ENCODE peak calls at places on chromosomes 11 and 22, in eight cellular contexts. K is lower leg skin, G is IMR-90, D is choroid plexus epithelial cell, B is transverse colon, U is colonic mucosa, R is fibroblast of villous mesenchyme, T is epithelial cell of esophagus. S is an unnamed sample.

GRCh38 chr22:38353142-38353629 is 36.0 kb upstream of the CSNK1E start:
- DNase-seq in U (peak; percentile 72), G (peak; percentile 27), B (peak; percentile 77), T (peak; percentile 61), R (peak; percentile 44), D (peak; percentile 46), K (peak; percentile 37), S (peak; percentile 50)

GRCh38 chr11:130548491-130548833 is 100.0 kb downstream of the ADAMTS15 start:
- DNase-seq in D (no peak), T (peak; percentile 16), B (no peak), U (no peak), G (peak; percentile 18), R (no peak), K (no peak), S (no peak)

GRCh38 chr11:106172389-106172991 is 95.0 kb downstream of the AASDHPPT start:
- DNase-seq in K (no peak), U (no peak), R (peak; percentile 44), T (peak; percentile 74), B (no peak), G (no peak), D (peak; percentile 18), S (no peak)

GRCh38 chr22:36585841-36586240 is 56.9 kb upstream of the EIF3D start:
- DNase-seq in B (no peak), U (no peak), D (no peak), K (no peak), R (peak; percentile 5), G (peak; percentile 20), T (peak; percentile 90), S (no peak)

GRCh38 chr11:75344761-75345454 is 6.6 kb downstream of the ARRB1 start:
- DNase-seq in D (no peak), G (peak; percentile 74), R (no peak), T (no peak), B (no peak), U (peak; percentile 62), K (no peak), S (no peak)

GRCh38 chr11:93827347-93827746 is 23.1 kb downstream of the VSTM5 start:
- DNase-seq in D (no peak), T (no peak), U (no peak), B (no peak), G (no peak), K (no peak), R (no peak), S (no peak)

GRCh38 chr11:92875473-92875872 is 94.0 kb upstream of the MTNR1B start:
- DNase-seq in G (no peak), T (no peak), R (no peak), B (no peak), D (no peak), U (no peak), K (no peak), S (no peak)

GRCh38 chr11:69718147-69718546 is 14.3 kb upstream of the FGF19 start:
- DNase-seq in G (peak; percentile 23), R (peak; percentile 30), U (no peak), T (peak; percentile 31), B (no peak), D (peak; percentile 56), K (no peak), S (peak; percentile 22)

GRCh38 chr22:21449531-21450319 is 17.5 kb upstream of the TMEM191C start:
- DNase-seq in B (no peak), K (peak; percentile 4), U (peak; percentile 14), R (peak; percentile 51), D (no peak), T (no peak), G (peak; percentile 13), S (no peak)

GRCh38 chr11:35715649-35716048 is 53.1 kb downstream of the TRIM44 start:
- DNase-seq in D (no peak), T (no peak), G (no peak), B (no peak), U (no peak), R (no peak), K (no peak), S (no peak)

GRCh38 chr11:92685049-92685448 is 284.4 kb upstream of the MTNR1B start:
- DNase-seq in G (no peak), B (no peak), K (no peak), U (no peak), T (no peak), D (no peak), R (no peak), S (no peak)

GRCh38 chr22:25747245-25747944 is 5.4 kb downstream of the MYO18B start:
- DNase-seq in T (peak; percentile 15), B (peak; percentile 56), D (peak; percentile 85), K (no peak), R (peak; percentile 93), G (peak; percentile 88), U (no peak), S (peak; percentile 92)

GRCh38 chr11:90847268-90847886 is 624.5 kb upstream of the CHORDC1 start:
- DNase-seq in D (no peak), T (no peak), G (no peak), K (no peak), U (no peak), B (no peak), R (no peak), S (no peak)

GRCh38 chr11:93740802-93741093 is 547 bp downstream of the TAF1D start:
- DNase-seq in T (peak; percentile 62), R (peak; percentile 73), U (peak; percentile 66), K (no peak), G (peak; percentile 49), D (peak; percentile 79), B (peak; percentile 64), S (peak; percentile 71)

GRCh38 chr11:118016094-118016493 is 29.9 kb downstream of the IL10RA start:
- DNase-seq in T (no peak), B (no peak), K (no peak), R (no peak), G (no peak), D (no peak), U (no peak), S (no peak)

GRCh38 chr11:23704183-23704582 is 792.7 kb upstream of the LUZP2 start:
- DNase-seq in U (no peak), T (no peak), G (no peak), R (no peak), B (no peak), D (no peak), K (no peak), S (no peak)

GRCh38 chr22:38347944-38348750 is 30.9 kb upstream of the CSNK1E start:
- DNase-seq in T (peak; percentile 99), G (peak; percentile 29), B (peak; percentile 32), K (no peak), R (no peak), U (no peak), D (no peak), S (no peak)

GRCh38 chr22:25680949-25681348 is 61.0 kb upstream of the MYO18B start:
- DNase-seq in B (no peak), T (no peak), U (no peak), D (no peak), K (no peak), R (no peak), G (no peak), S (no peak)

GRCh38 chr11:79959318-79959717 is 518.5 kb upstream of the TENM4 start:
- DNase-seq in U (no peak), B (no peak), R (no peak), G (no peak), T (no peak), D (no peak), K (no peak), S (no peak)

GRCh38 chr11:48123934-48124755 is 92.5 kb upstream of the OR4B1 start:
- DNase-seq in K (no peak), G (no peak), R (peak; percentile 68), D (peak; percentile 27), U (no peak), T (no peak), B (no peak), S (no peak)

GRCh38 chr11:76674517-76675400 is 4.2 kb upstream of the LRRC32 start:
- DNase-seq in T (no peak), G (no peak), B (no peak), D (no peak), U (no peak), R (no peak), K (no peak), S (no peak)
- TF ChIP-seq CTCF in T (no peak), G (no peak), B (no peak), D (peak; percentile 29), U (no peak), R (peak; percentile 6), K (no peak), S (no peak)

GRCh38 chr22:45008853-45009751 is 703 bp downstream of the PHF21B start:
- DNase-seq in B (no peak), T (peak; percentile 26), U (no peak), G (no peak), K (no peak), D (peak; percentile 9), R (peak; percentile 16), S (no peak)
- H3K4me3 ChIP-seq in B (no peak overlapping the region), T (no peak overlapping the region), U (peak overlapping the region; percentile 6), G (peak overlapping the region; percentile 60), K (no peak overlapping the region), D (no peak overlapping the region), R (peak overlapping the region; percentile 18), S (no peak overlapping the region)

DNA sequence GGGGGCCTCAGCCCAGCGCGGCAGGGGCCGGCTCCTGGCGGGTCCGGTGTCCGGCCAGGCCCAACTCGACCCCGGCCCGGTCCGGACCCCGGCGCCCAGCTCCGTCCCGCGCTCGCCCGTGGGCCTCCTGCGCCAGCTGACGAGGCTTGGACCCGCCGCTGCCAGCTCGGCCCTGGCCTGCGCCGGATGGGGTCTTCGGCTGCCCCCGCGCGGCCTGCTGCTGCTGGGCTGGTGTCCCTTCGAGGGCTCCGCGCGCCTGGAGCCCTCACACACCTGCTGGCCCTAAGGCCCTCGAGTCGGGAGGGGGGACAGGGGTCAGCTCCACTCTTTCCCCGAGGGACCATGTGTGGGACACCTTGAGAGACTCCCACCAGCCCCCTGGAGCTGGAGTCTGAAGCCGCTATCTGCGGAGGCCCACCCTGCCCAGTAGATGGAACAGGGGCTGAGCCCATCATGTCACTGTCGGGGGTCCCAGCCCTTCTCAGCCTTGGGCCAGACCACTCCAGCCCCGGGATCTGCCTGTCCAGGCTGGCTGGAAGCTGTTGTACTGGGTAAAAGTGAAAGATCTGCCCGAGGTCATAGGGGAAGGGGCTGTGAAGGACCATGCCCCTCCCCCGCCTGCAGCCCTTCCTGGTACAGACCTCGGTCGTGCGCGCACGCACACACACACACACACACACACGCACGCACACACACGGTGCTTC is 768 bp upstream of the CDKN1C start:
- DNase-seq in K (no peak), U (no peak), G (no peak), T (no peak), B (no peak), D (no peak), R (peak; percentile 34), S (peak; percentile 34)
- TF ChIP-seq CTCF in K (no peak), U (no peak), G (peak; percentile 29), T (no peak), B (no peak), D (no peak), R (peak; percentile 16), S (no peak)

DNA sequence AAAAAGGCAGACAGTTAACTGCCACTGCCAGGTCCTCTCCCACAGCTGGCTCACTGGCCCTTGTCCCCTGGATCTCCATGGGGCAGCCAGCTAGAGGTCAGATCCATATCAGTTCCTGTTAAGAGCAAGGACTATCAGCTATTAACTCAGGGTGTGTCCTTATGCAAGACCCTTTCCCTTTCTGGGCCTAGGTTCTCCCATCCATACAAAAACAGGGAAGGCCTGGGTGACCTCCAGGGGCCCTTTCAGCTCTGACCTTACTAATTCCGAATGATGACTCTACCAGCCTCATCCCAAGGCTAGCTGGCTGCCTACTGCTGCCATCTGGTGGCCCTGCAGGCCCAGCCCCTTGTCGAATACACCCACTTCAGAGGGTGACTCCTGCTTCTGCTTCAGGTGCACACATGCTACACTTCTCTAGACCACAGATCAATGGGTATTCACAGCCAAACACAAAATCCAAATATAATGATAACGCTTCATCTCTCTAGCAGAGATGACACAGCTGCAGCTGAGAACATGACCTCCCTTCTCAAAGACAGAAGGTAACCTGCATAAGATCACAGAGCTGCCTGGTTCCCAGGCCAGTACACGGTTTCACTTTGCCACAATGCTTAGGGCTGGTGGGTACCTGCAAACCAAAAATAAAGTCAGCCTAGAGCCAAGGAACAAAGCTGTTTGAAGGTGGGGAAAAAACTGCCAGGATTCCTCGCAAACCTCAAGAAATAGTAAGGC is 34.1 kb downstream of the SERGEF start:
- DNase-seq in K (no peak), R (peak; percentile 35), B (peak; percentile 42), T (peak; percentile 72), G (peak; percentile 53), U (peak; percentile 35), D (peak; percentile 64), S (peak; percentile 54)
- H3K4me3 ChIP-seq in K (no peak overlapping the region), R (no peak overlapping the region), B (no peak overlapping the region), T (no peak overlapping the region), G (no peak overlapping the region), U (no peak overlapping the region), D (no peak overlapping the region), S (no peak overlapping the region)